ENCODE peak calls at places on chromosomes 11 and 22, in seven cellular contexts. One of them, this sample, is unnamed.

GRCh38 chr11:112000703-112001102 is 24.5 kb upstream of the DLAT start:
- DNase-seq in pancreas: no peak
- DNase-seq in fibroblast of lung: no peak
- DNase-seq in lung: no peak
- DNase-seq in fibroblast of mammary gland: no peak
- DNase-seq in tibial artery: no peak
- DNase-seq in lower leg skin: no peak
- DNase-seq in this sample: no peak

GRCh38 chr11:68925613-68926012 is 21.9 kb downstream of the IGHMBP2 start:
- DNase-seq in pancreas: no peak
- DNase-seq in fibroblast of lung: no peak
- DNase-seq in lung: no peak
- DNase-seq in fibroblast of mammary gland: no peak
- DNase-seq in tibial artery: no peak
- DNase-seq in lower leg skin: no peak
- DNase-seq in this sample: no peak

GRCh38 chr11:79440451-79441158 is at the start of gene TENM4:
- DNase-seq in pancreas: peak
- DNase-seq in fibroblast of lung: peak
- DNase-seq in lung: no peak
- DNase-seq in fibroblast of mammary gland: peak
- DNase-seq in tibial artery: peak
- DNase-seq in lower leg skin: peak
- DNase-seq in this sample: peak

GRCh38 chr11:61955031-61955415 is 4.9 kb downstream of the BEST1 start:
- DNase-seq in pancreas: no peak
- DNase-seq in fibroblast of lung: peak
- DNase-seq in lung: peak
- DNase-seq in fibroblast of mammary gland: peak
- DNase-seq in tibial artery: peak
- DNase-seq in lower leg skin: peak
- DNase-seq in this sample: no peak

GRCh38 chr11:131906963-131907362 is 536.5 kb downstream of the NTM start:
- DNase-seq in pancreas: no peak
- DNase-seq in fibroblast of lung: no peak
- DNase-seq in lung: no peak
- DNase-seq in fibroblast of mammary gland: peak
- DNase-seq in tibial artery: no peak
- DNase-seq in lower leg skin: no peak
- DNase-seq in this sample: no peak

GRCh38 chr11:78040691-78041379 is 17.8 kb upstream of the KCTD14 start:
- DNase-seq in pancreas: no peak
- DNase-seq in fibroblast of lung: no peak
- DNase-seq in lung: no peak
- DNase-seq in fibroblast of mammary gland: peak
- DNase-seq in tibial artery: no peak
- DNase-seq in lower leg skin: no peak
- DNase-seq in this sample: no peak

GRCh38 chr22:36221799-36222751 is 17.3 kb downstream of the APOL2 start:
- DNase-seq in pancreas: no peak
- DNase-seq in fibroblast of lung: peak
- DNase-seq in lung: peak
- DNase-seq in fibroblast of mammary gland: peak
- DNase-seq in tibial artery: no peak
- DNase-seq in lower leg skin: peak
- DNase-seq in this sample: no peak

GRCh38 chr11:20363500-20364411 is at the start of gene HTATIP2:
- DNase-seq in pancreas: peak
- DNase-seq in fibroblast of lung: peak
- DNase-seq in lung: peak
- DNase-seq in fibroblast of mammary gland: no peak
- DNase-seq in tibial artery: peak
- DNase-seq in lower leg skin: peak
- DNase-seq in this sample: peak

GRCh38 chr11:116641561-116642045 is 131.2 kb downstream of the BUD13 start:
- DNase-seq in pancreas: peak
- DNase-seq in fibroblast of lung: peak
- DNase-seq in lung: peak
- DNase-seq in fibroblast of mammary gland: no peak
- DNase-seq in tibial artery: no peak
- DNase-seq in lower leg skin: peak
- DNase-seq in this sample: no peak

GRCh38 chr11:134223066-134223465 is 701 bp downstream of the NCAPD3 start:
- DNase-seq in pancreas: no peak
- DNase-seq in fibroblast of lung: no peak
- DNase-seq in lung: no peak
- DNase-seq in fibroblast of mammary gland: no peak
- DNase-seq in tibial artery: no peak
- DNase-seq in lower leg skin: no peak
- DNase-seq in this sample: no peak

GRCh38 chr22:29095459-29095858 is 22.6 kb downstream of the KREMEN1 start:
- DNase-seq in pancreas: no peak
- DNase-seq in fibroblast of lung: no peak
- DNase-seq in lung: no peak
- DNase-seq in fibroblast of mammary gland: no peak
- DNase-seq in tibial artery: no peak
- DNase-seq in lower leg skin: no peak
- DNase-seq in this sample: no peak

GRCh38 chr11:119676461-119677020 is 52.5 kb downstream of the NECTIN1 start:
- DNase-seq in pancreas: no peak
- DNase-seq in fibroblast of lung: peak
- DNase-seq in lung: no peak
- DNase-seq in fibroblast of mammary gland: peak
- DNase-seq in tibial artery: no peak
- DNase-seq in lower leg skin: no peak
- DNase-seq in this sample: no peak

GRCh38 chr11:75465701-75466531 is 32.9 kb upstream of the KLHL35 start:
- DNase-seq in pancreas: no peak
- DNase-seq in fibroblast of lung: peak
- DNase-seq in lung: no peak
- DNase-seq in fibroblast of mammary gland: no peak
- DNase-seq in tibial artery: no peak
- DNase-seq in lower leg skin: no peak
- DNase-seq in this sample: no peak

GRCh38 chr22:28018461-28018927 is 99.4 kb upstream of the PITPNB start:
- DNase-seq in pancreas: peak
- DNase-seq in fibroblast of lung: no peak
- DNase-seq in lung: no peak
- DNase-seq in fibroblast of mammary gland: no peak
- DNase-seq in tibial artery: peak
- DNase-seq in lower leg skin: peak
- DNase-seq in this sample: no peak

GRCh38 chr11:107457558-107458271 is at the start of gene CWF19L2:
- DNase-seq in pancreas: peak
- DNase-seq in fibroblast of lung: peak
- DNase-seq in lung: peak
- DNase-seq in fibroblast of mammary gland: peak
- DNase-seq in tibial artery: peak
- DNase-seq in lower leg skin: peak
- DNase-seq in this sample: peak

GRCh38 chr11:112590778-112591177 is 330.1 kb upstream of the PLET1 start:
- DNase-seq in pancreas: no peak
- DNase-seq in fibroblast of lung: peak
- DNase-seq in lung: no peak
- DNase-seq in fibroblast of mammary gland: peak
- DNase-seq in tibial artery: no peak
- DNase-seq in lower leg skin: no peak
- DNase-seq in this sample: no peak

GRCh38 chr11:13135385-13136271 is 126.5 kb downstream of the RASSF10 start:
- DNase-seq in pancreas: no peak
- DNase-seq in fibroblast of lung: peak
- DNase-seq in lung: no peak
- DNase-seq in fibroblast of mammary gland: peak
- DNase-seq in tibial artery: no peak
- DNase-seq in lower leg skin: no peak
- DNase-seq in this sample: no peak

GRCh38 chr11:706439-706956 is 467 bp downstream of the EPS8L2 start:
- DNase-seq in pancreas: peak
- DNase-seq in fibroblast of lung: peak
- DNase-seq in lung: no peak
- DNase-seq in fibroblast of mammary gland: peak
- DNase-seq in tibial artery: peak
- DNase-seq in lower leg skin: no peak
- DNase-seq in this sample: no peak

GRCh38 chr11:14312736-14313438 is 46.1 kb downstream of the RRAS2 start:
- DNase-seq in pancreas: no peak
- DNase-seq in fibroblast of lung: peak
- DNase-seq in lung: no peak
- DNase-seq in fibroblast of mammary gland: peak
- DNase-seq in tibial artery: no peak
- DNase-seq in lower leg skin: no peak
- DNase-seq in this sample: no peak

GRCh38 chr11:34250732-34251639 is 106.8 kb downstream of the ABTB2 start:
- DNase-seq in pancreas: no peak
- DNase-seq in fibroblast of lung: peak
- DNase-seq in lung: no peak
- DNase-seq in fibroblast of mammary gland: peak
- DNase-seq in tibial artery: peak
- DNase-seq in lower leg skin: peak
- DNase-seq in this sample: peak

GRCh38 chr22:39515266-39516050 is 4.9 kb upstream of the ATF4 start:
- DNase-seq in pancreas: no peak
- DNase-seq in fibroblast of lung: no peak
- DNase-seq in lung: no peak
- DNase-seq in fibroblast of mammary gland: no peak
- DNase-seq in tibial artery: no peak
- DNase-seq in lower leg skin: no peak
- DNase-seq in this sample: no peak

GRCh38 chr11:46121328-46121723 is at the start of gene PHF21A:
- DNase-seq in pancreas: peak
- DNase-seq in fibroblast of lung: peak
- DNase-seq in lung: peak
- DNase-seq in fibroblast of mammary gland: peak
- DNase-seq in tibial artery: peak
- DNase-seq in lower leg skin: peak
- DNase-seq in this sample: peak

GRCh38 chr22:26563022-26563421 is 26.9 kb downstream of the TPST2 start:
- DNase-seq in pancreas: no peak
- DNase-seq in fibroblast of lung: no peak
- DNase-seq in lung: no peak
- DNase-seq in fibroblast of mammary gland: no peak
- DNase-seq in tibial artery: no peak
- DNase-seq in lower leg skin: no peak
- DNase-seq in this sample: no peak
- TF ChIP-seq CTCF in pancreas: no peak
- TF ChIP-seq CTCF in fibroblast of lung: no peak
- TF ChIP-seq CTCF in lung: no peak
- TF ChIP-seq CTCF in fibroblast of mammary gland: no peak
- TF ChIP-seq CTCF in tibial artery: no peak
- TF ChIP-seq CTCF in lower leg skin: no peak
- TF ChIP-seq CTCF in this sample: no peak

GRCh38 chr11:87097582-87097981 is 59.8 kb downstream of the TMEM135 start:
- DNase-seq in pancreas: no peak
- DNase-seq in fibroblast of lung: peak
- DNase-seq in lung: no peak
- DNase-seq in fibroblast of mammary gland: peak
- DNase-seq in tibial artery: no peak
- DNase-seq in lower leg skin: no peak
- DNase-seq in this sample: no peak
- TF ChIP-seq CTCF in pancreas: no peak
- TF ChIP-seq CTCF in fibroblast of lung: peak
- TF ChIP-seq CTCF in lung: peak
- TF ChIP-seq CTCF in fibroblast of mammary gland: peak
- TF ChIP-seq CTCF in tibial artery: peak
- TF ChIP-seq CTCF in lower leg skin: no peak
- TF ChIP-seq CTCF in this sample: no peak

GRCh38 chr11:126149759-126150236 is 61.7 kb downstream of the RPUSD4 start:
- DNase-seq in pancreas: no peak
- DNase-seq in fibroblast of lung: no peak
- DNase-seq in lung: no peak
- DNase-seq in fibroblast of mammary gland: no peak
- DNase-seq in tibial artery: no peak
- DNase-seq in lower leg skin: no peak
- DNase-seq in this sample: no peak

GRCh38 chr11:126145954-126146353 is 65.5 kb downstream of the RPUSD4 start:
- DNase-seq in pancreas: no peak
- DNase-seq in fibroblast of lung: no peak
- DNase-seq in lung: no peak
- DNase-seq in fibroblast of mammary gland: no peak
- DNase-seq in tibial artery: no peak
- DNase-seq in lower leg skin: no peak
- DNase-seq in this sample: no peak

GRCh38 chr11:126146454-126147192 is 64.8 kb downstream of the RPUSD4 start:
- DNase-seq in pancreas: no peak
- DNase-seq in fibroblast of lung: no peak
- DNase-seq in lung: no peak
- DNase-seq in fibroblast of mammary gland: no peak
- DNase-seq in tibial artery: no peak
- DNase-seq in lower leg skin: no peak
- DNase-seq in this sample: no peak

GRCh38 chr11:126148317-126148716 is 63.1 kb downstream of the RPUSD4 start:
- DNase-seq in pancreas: no peak
- DNase-seq in fibroblast of lung: no peak
- DNase-seq in lung: no peak
- DNase-seq in fibroblast of mammary gland: no peak
- DNase-seq in tibial artery: no peak
- DNase-seq in lower leg skin: no peak
- DNase-seq in this sample: no peak

GRCh38 chr11:126147268-126148111 is 64.0 kb downstream of the RPUSD4 start:
- DNase-seq in pancreas: no peak
- DNase-seq in fibroblast of lung: no peak
- DNase-seq in lung: no peak
- DNase-seq in fibroblast of mammary gland: no peak
- DNase-seq in tibial artery: no peak
- DNase-seq in lower leg skin: no peak
- DNase-seq in this sample: no peak
- TF ChIP-seq CTCF in pancreas: no peak
- TF ChIP-seq CTCF in fibroblast of lung: no peak
- TF ChIP-seq CTCF in lung: no peak
- TF ChIP-seq CTCF in fibroblast of mammary gland: no peak
- TF ChIP-seq CTCF in tibial artery: no peak
- TF ChIP-seq CTCF in lower leg skin: no peak
- TF ChIP-seq CTCF in this sample: no peak

DNA sequence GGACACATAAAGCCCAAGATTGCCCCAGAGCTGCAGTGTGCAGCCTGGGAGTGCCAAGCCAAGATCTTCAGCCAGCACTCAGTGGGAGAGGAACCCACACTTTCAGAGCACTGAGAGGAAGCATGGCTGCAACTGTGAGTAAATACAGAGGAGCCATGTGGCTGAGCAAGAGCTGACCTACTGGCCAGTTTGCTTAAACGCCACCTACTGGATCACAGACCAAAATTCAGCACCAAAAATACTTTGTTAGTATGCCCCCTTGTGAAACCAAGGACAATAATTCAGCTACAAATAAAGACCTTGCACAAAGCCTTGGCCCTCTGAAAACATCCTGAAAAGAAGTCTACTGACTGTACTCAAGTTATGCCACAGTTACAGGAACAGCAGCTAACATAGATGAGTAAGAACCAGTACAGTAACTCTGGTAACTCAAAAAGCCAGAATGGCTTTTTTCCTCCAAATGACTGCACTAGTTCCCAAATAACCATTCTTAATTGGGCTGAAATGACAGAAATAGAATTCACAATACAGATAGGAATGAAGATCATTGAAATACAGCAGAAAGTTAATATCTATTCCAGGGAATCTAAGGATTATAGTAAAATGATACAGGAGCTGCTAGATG is 10.1 kb upstream of the OR4A15 start:
- DNase-seq in pancreas: no peak
- DNase-seq in fibroblast of lung: no peak
- DNase-seq in lung: no peak
- DNase-seq in fibroblast of mammary gland: no peak
- DNase-seq in tibial artery: no peak
- DNase-seq in lower leg skin: no peak
- DNase-seq in this sample: no peak
- TF ChIP-seq CTCF in pancreas: no peak
- TF ChIP-seq CTCF in fibroblast of lung: no peak
- TF ChIP-seq CTCF in lung: no peak
- TF ChIP-seq CTCF in fibroblast of mammary gland: no peak
- TF ChIP-seq CTCF in tibial artery: no peak
- TF ChIP-seq CTCF in lower leg skin: no peak
- TF ChIP-seq CTCF in this sample: no peak